ENCODE peak calls at places on chromosome 19, in nine cellular contexts. O, G, X, S, E, F, N, D and W are unnamed samples.

GRCh38 chr19:12867120-12868099 is 13.8 kb downstream of the DNASE2 start:
- DNase-seq in E (no peak), S (peak), D (peak), G (peak), F (peak), X (peak), O (peak), N (peak), W (peak)

GRCh38 chr19:29415507-29415906 is 110.3 kb upstream of the VSTM2B start:
- DNase-seq in G (no peak), F (no peak), D (no peak), S (no peak), N (no peak), E (no peak), O (no peak), X (no peak), W (no peak)

GRCh38 chr19:44812142-44812718 is 3.3 kb downstream of the BCAM start:
- DNase-seq in O (no peak), S (no peak), D (no peak), X (no peak), F (no peak), E (no peak), G (no peak), N (no peak), W (no peak)

GRCh38 chr19:11447347-11448262 is 12.2 kb downstream of the PRKCSH start:
- DNase-seq in O (no peak), D (no peak), E (no peak), F (no peak), N (no peak), S (no peak), G (no peak), X (no peak), W (no peak)

GRCh38 chr19:1131718-1132552 is 28.1 kb downstream of the GPX4 start:
- DNase-seq in S (peak), G (peak), D (peak), O (no peak), F (peak), N (peak), X (peak), E (peak), W (peak)

GRCh38 chr19:5397804-5398692 is 57.2 kb upstream of the ZNRF4 start:
- DNase-seq in F (peak), S (no peak), O (no peak), D (no peak), G (no peak), X (peak), E (no peak), N (no peak), W (peak)

GRCh38 chr19:17739121-17739875 is 12.0 kb upstream of the FCHO1 start:
- DNase-seq in E (no peak), D (peak), G (no peak), F (peak), X (no peak), N (no peak), S (no peak), O (no peak), W (peak)

GRCh38 chr19:709196-709964 is 645 bp downstream of the PALM start:
- DNase-seq in D (no peak), G (no peak), N (no peak), E (no peak), O (no peak), X (peak), F (no peak), S (no peak), W (no peak)

GRCh38 chr19:45297674-45298073 is 25.0 kb downstream of the CKM start:
- DNase-seq in F (no peak), O (no peak), G (no peak), S (no peak), X (no peak), N (no peak), D (no peak), E (no peak), W (no peak)

GRCh38 chr19:47644743-47645499 is 36.0 kb downstream of the BICRA start:
- DNase-seq in O (no peak), S (no peak), F (peak), X (no peak), D (no peak), G (no peak), N (no peak), E (no peak), W (peak)

GRCh38 chr19:30219682-30220081 is 152.5 kb upstream of the ZNF536 start:
- DNase-seq in N (no peak), S (no peak), E (no peak), O (no peak), X (no peak), F (no peak), G (no peak), D (no peak), W (no peak)

GRCh38 chr19:19464339-19465098 is 50.8 kb downstream of the TSSK6 start:
- DNase-seq in F (peak), X (peak), E (peak), O (no peak), N (peak), D (no peak), G (no peak), S (no peak), W (peak)

GRCh38 chr19:13150919-13151604 is 851 bp downstream of the IER2 start:
- DNase-seq in O (no peak), G (no peak), F (peak), E (no peak), D (no peak), X (peak), N (peak), S (no peak), W (no peak)

GRCh38 chr19:55179570-55180484 is at the start of gene SYT5:
- DNase-seq in X (peak), D (peak), N (no peak), S (no peak), G (peak), E (no peak), F (peak), O (peak), W (no peak)

GRCh38 chr19:6214881-6215541 is 64.8 kb downstream of the MLLT1 start:
- DNase-seq in N (peak), O (no peak), G (no peak), X (no peak), F (no peak), D (no peak), E (no peak), S (no peak), W (no peak)

GRCh38 chr19:17406039-17406886 is 833 bp upstream of the BST2 start:
- DNase-seq in G (no peak), X (no peak), E (peak), N (no peak), D (no peak), S (no peak), O (no peak), F (no peak), W (no peak)

GRCh38 chr19:18590273-18591272 is 2.0 kb downstream of the REX1BD start:
- DNase-seq in O (peak), N (peak), E (peak), S (no peak), F (peak), D (peak), G (peak), X (peak), W (peak)

GRCh38 chr19:2381151-2381822 is 21.2 kb downstream of the TMPRSS9 start:
- DNase-seq in E (no peak), S (no peak), N (no peak), O (no peak), D (no peak), F (no peak), X (no peak), G (no peak), W (peak)

GRCh38 chr19:43028866-43029265 is 2.6 kb upstream of the PSG11 start:
- DNase-seq in F (no peak), N (no peak), O (no peak), G (no peak), X (no peak), S (no peak), D (no peak), E (no peak), W (no peak)

GRCh38 chr19:46860846-46861690 is at the start of gene ARHGAP35:
- DNase-seq in E (no peak), F (peak), X (peak), N (peak), O (no peak), S (peak), G (peak), D (peak), W (no peak)

GRCh38 chr19:16372065-16372915 is 47.7 kb downstream of the KLF2 start:
- DNase-seq in O (no peak), G (no peak), F (no peak), E (no peak), N (peak), D (no peak), S (no peak), X (no peak), W (no peak)

GRCh38 chr19:47447470-47448359 is 24.0 kb downstream of the SLC8A2 start:
- DNase-seq in S (peak), N (no peak), O (peak), E (no peak), F (peak), G (no peak), D (no peak), X (peak), W (peak)

GRCh38 chr19:9205506-9206113 is 13.8 kb downstream of the OR7D4 start:
- DNase-seq in G (peak), E (peak), F (peak), X (peak), O (peak), D (peak), S (peak), N (peak), W (peak)

GRCh38 chr19:38837656-38838121 is 6.1 kb upstream of the ECH1 start:
- DNase-seq in O (no peak), X (peak), D (no peak), N (no peak), S (no peak), F (no peak), E (no peak), G (no peak), W (no peak)

GRCh38 chr19:42091300-42092266 is 15.6 kb downstream of the ZNF574 start:
- DNase-seq in S (no peak), D (no peak), F (peak), N (peak), E (peak), G (no peak), X (no peak), O (no peak), W (peak)

GRCh38 chr19:5578094-5578846 is 10.5 kb upstream of the TINCR start:
- DNase-seq in N (peak), F (peak), S (peak), O (peak), X (peak), D (peak), E (peak), G (peak), W (peak)

GRCh38 chr19:22532388-22533310 is 101.5 kb upstream of the ZNF492 start:
- DNase-seq in D (no peak), E (no peak), O (no peak), G (peak), F (no peak), X (no peak), N (peak), S (peak), W (no peak)

GRCh38 chr19:39474139-39474620 is 6.5 kb upstream of the TIMM50 start:
- DNase-seq in D (peak), S (peak), X (peak), N (peak), E (peak), F (peak), G (peak), O (peak), W (peak)

DNA sequence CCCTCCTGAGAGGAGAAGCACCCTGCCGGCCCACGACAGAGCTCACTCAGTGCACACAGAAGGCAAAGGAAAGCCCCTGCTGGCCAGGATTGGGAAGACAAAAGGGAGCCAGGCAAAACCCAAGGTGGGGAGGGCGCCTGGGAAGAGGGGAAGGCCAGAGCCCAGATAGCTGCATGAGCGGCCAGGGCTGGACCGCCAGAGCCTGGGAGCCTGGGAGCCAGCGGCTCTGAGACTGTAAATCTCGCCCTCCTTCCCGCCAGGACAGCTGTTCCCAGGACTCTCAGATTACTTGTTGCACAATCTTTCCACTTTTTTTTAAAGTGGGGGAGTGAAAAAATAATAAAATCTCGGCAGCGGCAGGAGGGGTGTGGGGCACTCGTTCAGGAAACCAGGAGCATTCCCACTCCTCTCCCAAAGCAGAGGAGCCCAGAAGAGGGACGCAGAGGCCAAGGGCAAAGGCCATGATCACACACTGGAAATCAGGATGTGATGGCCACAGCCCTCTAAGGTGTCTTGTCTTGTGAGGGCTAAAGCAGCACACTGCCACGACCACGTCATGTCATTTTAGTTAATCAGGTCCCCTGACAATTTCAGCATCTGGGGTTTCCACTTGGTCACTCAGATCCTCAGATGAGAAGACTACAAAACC is 19.6 kb upstream of the EPHX3 start:
- DNase-seq in S (no peak), X (peak), O (peak), E (peak), N (no peak), G (peak), F (peak), D (no peak), W (peak)
- TF ChIP-seq CTCF in S (no peak), X (peak), O (peak), E (peak), N (peak), G (peak), F (peak), D (no peak), W (peak)

GRCh38 chr19:57280165-57280912 is at the start of gene ZNF460:
- DNase-seq in D (peak), N (peak), O (peak), E (peak), G (peak), X (peak), F (peak), S (peak), W (peak)
- TF ChIP-seq CTCF in D (no peak), N (no peak), O (no peak), E (no peak), G (peak), X (no peak), F (no peak), S (no peak), W (no peak)

GRCh38 chr19:7700128-7700470 is 1.8 kb downstream of the FCER2 start:
- DNase-seq in X (no peak), S (no peak), N (no peak), G (no peak), O (no peak), F (no peak), E (no peak), D (no peak), W (no peak)

GRCh38 chr19:7699003-7699402 is 2.9 kb downstream of the FCER2 start:
- DNase-seq in S (no peak), G (no peak), F (no peak), E (no peak), O (no peak), X (no peak), N (no peak), D (no peak), W (no peak)

GRCh38 chr19:7698583-7698982 is 3.3 kb downstream of the FCER2 start:
- DNase-seq in G (no peak), S (no peak), D (no peak), E (no peak), N (no peak), X (no peak), F (no peak), O (no peak), W (no peak)

GRCh38 chr19:7701049-7701653 is 780 bp downstream of the FCER2 start:
- DNase-seq in N (no peak), X (no peak), E (no peak), F (no peak), G (no peak), S (no peak), O (no peak), D (no peak), W (no peak)

GRCh38 chr19:7699422-7700127 is 2.4 kb downstream of the FCER2 start:
- DNase-seq in D (peak), S (no peak), N (no peak), X (no peak), O (no peak), F (no peak), E (no peak), G (no peak), W (no peak)
- TF ChIP-seq CTCF in D (no peak), S (no peak), N (no peak), X (no peak), O (no peak), F (no peak), E (no peak), G (no peak), W (no peak)

GRCh38 chr19:8065489-8066261 is 13.1 kb downstream of the CCL25 start:
- DNase-seq in S (no peak), F (no peak), O (no peak), N (peak), G (no peak), X (no peak), E (no peak), D (no peak), W (no peak)

GRCh38 chr19:8069116-8069973 is 16.8 kb downstream of the CCL25 start:
- DNase-seq in X (no peak), E (no peak), F (peak), N (peak), O (no peak), D (no peak), G (no peak), S (no peak), W (no peak)

DNA sequence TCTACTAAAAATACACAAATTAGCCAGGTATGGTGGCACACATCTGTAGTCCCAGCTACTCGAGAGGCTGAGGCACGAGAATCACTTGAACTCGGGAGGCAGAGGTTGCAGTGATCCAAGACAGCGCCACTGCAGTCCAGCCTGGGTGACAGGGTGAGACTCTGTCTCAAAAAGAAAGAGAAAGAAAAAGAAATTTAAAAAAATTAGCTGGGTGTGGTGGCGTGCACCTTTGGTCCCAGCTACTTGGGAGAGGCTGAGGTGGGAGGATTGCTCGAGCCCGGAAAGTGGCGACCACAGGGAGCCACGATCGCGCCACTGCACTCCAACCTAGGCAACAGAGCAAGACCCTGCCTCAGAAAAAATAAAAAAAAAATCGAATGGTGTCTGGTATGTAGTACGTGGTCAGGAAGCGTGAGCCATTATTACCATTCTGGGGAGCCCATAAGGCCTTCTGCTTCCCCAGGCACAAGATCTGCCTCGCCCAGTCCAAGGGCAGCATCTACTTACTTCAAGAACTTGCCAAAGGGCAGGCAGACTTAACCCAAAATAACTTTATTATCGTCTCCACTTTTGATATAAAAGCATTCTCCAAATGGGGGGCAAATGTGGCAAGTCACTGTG is 12.4 kb downstream of the CCL25 start:
- DNase-seq in G (no peak), S (no peak), D (no peak), X (no peak), O (no peak), F (no peak), N (peak), E (no peak), W (no peak)
- TF ChIP-seq CTCF in G (no peak), S (no peak), D (no peak), X (no peak), O (no peak), F (no peak), N (no peak), E (no peak), W (no peak)

GRCh38 chr19:51342631-51343569 is 961 bp upstream of the VSIG10L start:
- DNase-seq in F (no peak), X (no peak), N (no peak), S (no peak), O (no peak), D (no peak), G (no peak), E (no peak), W (no peak)
- TF ChIP-seq CTCF in F (no peak), X (no peak), N (no peak), S (no peak), O (no peak), D (no peak), G (no peak), E (no peak), W (no peak)

DNA sequence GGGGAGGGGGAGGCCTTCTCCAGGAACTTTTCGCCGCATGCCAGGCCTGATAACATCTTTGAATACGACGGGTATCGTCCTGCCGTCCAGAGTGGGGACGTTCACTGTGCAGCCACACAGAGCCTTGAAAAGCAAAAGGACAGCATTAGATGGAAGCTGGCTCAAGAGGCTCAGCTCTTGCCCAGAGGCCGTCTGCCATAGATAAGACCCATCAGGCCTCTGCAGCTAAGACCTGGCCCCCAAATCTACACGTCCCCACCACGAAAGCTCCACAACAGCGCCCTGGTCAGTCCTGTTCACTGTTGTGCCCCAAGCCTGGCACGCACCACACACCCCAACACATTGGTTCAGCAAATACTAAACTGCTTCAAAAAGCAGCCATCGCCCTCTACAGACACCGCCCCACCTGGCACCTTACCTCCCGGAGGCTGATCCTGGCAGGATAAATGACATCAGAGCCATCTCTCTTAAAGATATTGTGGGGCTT is 2.1 kb downstream of the DNAJB1 start:
- DNase-seq in E (no peak), S (peak), X (no peak), D (no peak), G (no peak), N (no peak), F (no peak), O (no peak), W (no peak)
- TF ChIP-seq CTCF in E (no peak), S (no peak), X (no peak), D (no peak), G (no peak), N (no peak), F (no peak), O (no peak), W (no peak)

GRCh38 chr19:20558571-20558970 is 7.0 kb downstream of the ZNF737 start:
- DNase-seq in E (no peak), O (no peak), X (no peak), S (no peak), N (no peak), G (no peak), F (no peak), D (no peak), W (no peak)

DNA sequence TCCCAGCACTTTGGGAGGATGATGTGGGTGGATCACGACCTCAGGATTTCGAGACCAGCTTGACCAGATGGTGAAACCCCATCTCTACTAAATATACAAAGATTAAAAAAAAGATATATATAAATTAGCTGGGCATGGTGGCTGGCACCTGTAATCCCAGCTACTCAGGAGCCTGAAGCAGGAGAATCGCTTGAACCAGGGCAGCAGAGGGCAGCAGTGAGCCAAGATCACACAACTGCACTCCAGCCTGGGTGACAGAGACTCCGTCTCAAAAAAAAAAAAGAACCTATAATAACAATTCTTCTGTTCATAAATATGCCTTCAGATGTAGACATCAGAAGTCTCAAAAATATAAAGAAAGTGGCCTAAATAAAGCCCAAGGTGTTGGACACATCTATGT is 7.6 kb downstream of the ZNF737 start:
- DNase-seq in N (no peak), X (no peak), O (no peak), F (no peak), S (no peak), G (no peak), E (no peak), D (no peak), W (no peak)
- TF ChIP-seq CTCF in N (peak), X (no peak), O (no peak), F (peak), S (no peak), G (peak), E (no peak), D (no peak), W (no peak)

GRCh38 chr19:3852614-3853254 is 16.1 kb downstream of the ZFR2 start:
- DNase-seq in F (peak), E (peak), D (no peak), S (no peak), O (no peak), N (no peak), X (no peak), G (no peak), W (peak)
- TF ChIP-seq CTCF in F (peak), E (peak), D (peak), S (no peak), O (no peak), N (no peak), X (peak), G (peak), W (peak)